ENCODE peak calls at places on chromosome 2, in four cellular contexts. One of them, this sample, is unnamed.

GRCh38 chr2:36489296-36489695 is 108.7 kb downstream of the FEZ2 start:
- DNase-seq in Caki2: peak
- DNase-seq in NCI-H1105: no peak
- DNase-seq in CD4-positive, alpha-beta memory T cell: no peak
- DNase-seq in this sample: no peak

GRCh38 chr2:100909571-100909970 is 89.6 kb downstream of the NPAS2 start:
- DNase-seq in NCI-H1105: no peak
- DNase-seq in CD4-positive, alpha-beta memory T cell: no peak
- DNase-seq in Caki2: peak
- DNase-seq in this sample: no peak

GRCh38 chr2:240454031-240454901 is 18.8 kb downstream of the GPC1 start:
- DNase-seq in CD4-positive, alpha-beta memory T cell: no peak
- DNase-seq in NCI-H1105: no peak
- DNase-seq in Caki2: no peak
- DNase-seq in this sample: no peak

GRCh38 chr2:126342457-126342856 is 313.5 kb upstream of the GYPC start:
- DNase-seq in Caki2: no peak
- DNase-seq in CD4-positive, alpha-beta memory T cell: no peak
- DNase-seq in NCI-H1105: no peak
- DNase-seq in this sample: no peak

GRCh38 chr2:109032229-109032800 is 43.3 kb upstream of the EDAR start:
- DNase-seq in CD4-positive, alpha-beta memory T cell: no peak
- DNase-seq in NCI-H1105: no peak
- DNase-seq in Caki2: no peak
- DNase-seq in this sample: no peak

GRCh38 chr2:182066439-182067061 is 80.9 kb downstream of the PPP1R1C start:
- DNase-seq in Caki2: no peak
- DNase-seq in NCI-H1105: no peak
- DNase-seq in CD4-positive, alpha-beta memory T cell: no peak
- DNase-seq in this sample: no peak

GRCh38 chr2:160387558-160388262 is 105.9 kb downstream of the RBMS1 start:
- DNase-seq in CD4-positive, alpha-beta memory T cell: no peak
- DNase-seq in NCI-H1105: no peak
- DNase-seq in Caki2: no peak
- DNase-seq in this sample: no peak

GRCh38 chr2:96770451-96770850 is 9.7 kb downstream of the CNNM4 start:
- DNase-seq in CD4-positive, alpha-beta memory T cell: no peak
- DNase-seq in Caki2: no peak
- DNase-seq in NCI-H1105: no peak
- DNase-seq in this sample: no peak

GRCh38 chr2:33126973-33127372 is 180.2 kb downstream of the LTBP1 start:
- DNase-seq in NCI-H1105: no peak
- DNase-seq in CD4-positive, alpha-beta memory T cell: no peak
- DNase-seq in Caki2: no peak
- DNase-seq in this sample: no peak

GRCh38 chr2:226137201-226137811 is 662.3 kb downstream of the IRS1 start:
- DNase-seq in NCI-H1105: no peak
- DNase-seq in CD4-positive, alpha-beta memory T cell: no peak
- DNase-seq in Caki2: peak
- DNase-seq in this sample: no peak

GRCh38 chr2:74587664-74588277 is 33.3 kb downstream of the DOK1 start:
- DNase-seq in Caki2: peak
- DNase-seq in NCI-H1105: peak
- DNase-seq in CD4-positive, alpha-beta memory T cell: peak
- DNase-seq in this sample: peak

GRCh38 chr2:122166820-122167219 is 411.4 kb downstream of the TSN start:
- DNase-seq in Caki2: no peak
- DNase-seq in NCI-H1105: no peak
- DNase-seq in CD4-positive, alpha-beta memory T cell: no peak
- DNase-seq in this sample: no peak

GRCh38 chr2:6934758-6935638 is 17.8 kb downstream of the RNF144A start:
- DNase-seq in CD4-positive, alpha-beta memory T cell: no peak
- DNase-seq in NCI-H1105: no peak
- DNase-seq in Caki2: no peak
- DNase-seq in this sample: no peak

GRCh38 chr2:165825041-165825440 is 31.0 kb upstream of the GALNT3 start:
- DNase-seq in NCI-H1105: peak
- DNase-seq in CD4-positive, alpha-beta memory T cell: no peak
- DNase-seq in Caki2: no peak
- DNase-seq in this sample: peak

GRCh38 chr2:55268288-55268906 is 634 bp downstream of the MTIF2 start:
- DNase-seq in Caki2: peak
- DNase-seq in NCI-H1105: no peak
- DNase-seq in CD4-positive, alpha-beta memory T cell: no peak
- DNase-seq in this sample: peak

GRCh38 chr2:113200236-113200635 is 26.5 kb downstream of the PSD4 start:
- DNase-seq in NCI-H1105: no peak
- DNase-seq in CD4-positive, alpha-beta memory T cell: no peak
- DNase-seq in Caki2: no peak
- DNase-seq in this sample: no peak

GRCh38 chr2:151051584-151052220 is 210.0 kb downstream of the RBM43 start:
- DNase-seq in CD4-positive, alpha-beta memory T cell: peak
- DNase-seq in NCI-H1105: no peak
- DNase-seq in Caki2: peak
- DNase-seq in this sample: peak

GRCh38 chr2:144357623-144358400 is 162.1 kb downstream of the ZEB2 start:
- DNase-seq in CD4-positive, alpha-beta memory T cell: no peak
- DNase-seq in NCI-H1105: no peak
- DNase-seq in Caki2: peak
- DNase-seq in this sample: no peak

GRCh38 chr2:3490191-3491158 is 28.9 kb downstream of the ADI1 start:
- DNase-seq in CD4-positive, alpha-beta memory T cell: no peak
- DNase-seq in Caki2: no peak
- DNase-seq in NCI-H1105: no peak
- DNase-seq in this sample: no peak

GRCh38 chr2:205954707-205955106 is 131.3 kb downstream of the INO80D start:
- DNase-seq in CD4-positive, alpha-beta memory T cell: no peak
- DNase-seq in Caki2: no peak
- DNase-seq in NCI-H1105: no peak
- DNase-seq in this sample: no peak

GRCh38 chr2:127700527-127701192 is 637 bp upstream of the SFT2D3 start:
- DNase-seq in CD4-positive, alpha-beta memory T cell: no peak
- DNase-seq in Caki2: peak
- DNase-seq in NCI-H1105: no peak
- DNase-seq in this sample: no peak

GRCh38 chr2:88590998-88591613 is 36.2 kb downstream of the EIF2AK3 start:
- DNase-seq in NCI-H1105: peak
- DNase-seq in Caki2: peak
- DNase-seq in CD4-positive, alpha-beta memory T cell: peak
- DNase-seq in this sample: peak

GRCh38 chr2:41791523-41791922 is 256.3 kb upstream of the PKDCC start:
- DNase-seq in CD4-positive, alpha-beta memory T cell: no peak
- DNase-seq in NCI-H1105: no peak
- DNase-seq in Caki2: peak
- DNase-seq in this sample: no peak

GRCh38 chr2:195563857-195564512 is 93.0 kb upstream of the SLC39A10 start:
- DNase-seq in NCI-H1105: no peak
- DNase-seq in Caki2: no peak
- DNase-seq in CD4-positive, alpha-beta memory T cell: peak
- DNase-seq in this sample: no peak

GRCh38 chr2:12607971-12608370 is 108.8 kb upstream of the TRIB2 start:
- DNase-seq in NCI-H1105: no peak
- DNase-seq in CD4-positive, alpha-beta memory T cell: no peak
- DNase-seq in Caki2: peak
- DNase-seq in this sample: no peak

GRCh38 chr2:18924905-18925691 is 335.7 kb upstream of the NT5C1B start:
- DNase-seq in Caki2: peak
- DNase-seq in CD4-positive, alpha-beta memory T cell: no peak
- DNase-seq in NCI-H1105: no peak
- DNase-seq in this sample: no peak

GRCh38 chr2:38076250-38076709 is 329 bp upstream of the CYP1B1 start:
- DNase-seq in CD4-positive, alpha-beta memory T cell: no peak
- DNase-seq in NCI-H1105: peak
- DNase-seq in Caki2: peak
- DNase-seq in this sample: peak

GRCh38 chr2:152386266-152386665 is 51.3 kb downstream of the FMNL2 start:
- DNase-seq in CD4-positive, alpha-beta memory T cell: no peak
- DNase-seq in NCI-H1105: no peak
- DNase-seq in Caki2: peak
- DNase-seq in this sample: no peak

GRCh38 chr2:144361742-144362141 is 158.2 kb downstream of the ZEB2 start:
- DNase-seq in CD4-positive, alpha-beta memory T cell: no peak
- DNase-seq in Caki2: no peak
- DNase-seq in NCI-H1105: no peak
- DNase-seq in this sample: no peak

GRCh38 chr2:176173679-176174381 is 14.6 kb upstream of the HOXD1 start:
- DNase-seq in Caki2: no peak
- DNase-seq in CD4-positive, alpha-beta memory T cell: no peak
- DNase-seq in NCI-H1105: no peak
- DNase-seq in this sample: no peak

GRCh38 chr2:234673961-234674759 is 177.3 kb upstream of the ARL4C start:
- DNase-seq in NCI-H1105: no peak
- DNase-seq in Caki2: no peak
- DNase-seq in CD4-positive, alpha-beta memory T cell: no peak
- DNase-seq in this sample: no peak

GRCh38 chr2:33214857-33215256 is 261.6 kb upstream of the RASGRP3 start:
- DNase-seq in CD4-positive, alpha-beta memory T cell: no peak
- DNase-seq in NCI-H1105: no peak
- DNase-seq in Caki2: no peak
- DNase-seq in this sample: no peak